ENCODE peak calls at places on chromosome 6, in four cellular contexts. T is mesendoderm, O is H9, M is H1. V is an unnamed sample.

GRCh38 chr6:69780585-69781178 is 16.1 kb downstream of the LMBRD1 start:
- DNase-seq in T (no peak), O (no peak), M (no peak), V (no peak)

GRCh38 chr6:25753079-25753478 is 1.5 kb upstream of the SLC17A4 start:
- DNase-seq in T (no peak), O (no peak), M (no peak), V (no peak)

GRCh38 chr6:11830105-11830504 is 51.5 kb upstream of the ADTRP start:
- DNase-seq in T (no peak), O (no peak), M (no peak), V (no peak)

GRCh38 chr6:150876598-150876997 is 11.1 kb downstream of the MTHFD1L start:
- DNase-seq in T (no peak), O (no peak), M (no peak), V (peak)

GRCh38 chr6:28544211-28544610 is 18.5 kb downstream of the GPX5 start:
- DNase-seq in T (peak), O (peak), M (no peak), V (no peak)

GRCh38 chr6:14818422-14818884 is 427.4 kb upstream of the JARID2 start:
- DNase-seq in T (no peak), O (no peak), M (no peak), V (no peak)

GRCh38 chr6:80363501-80363900 is 257.0 kb downstream of the BCKDHB start:
- DNase-seq in T (no peak), O (no peak), M (no peak), V (peak)

GRCh38 chr6:84089081-84089480 is 55.5 kb downstream of the MRAP2 start:
- DNase-seq in T (no peak), O (no peak), M (no peak), V (no peak)

GRCh38 chr6:30037182-30037788 is 23.8 kb upstream of the POLR1H start:
- DNase-seq in T (peak), O (no peak), M (no peak), V (peak)

GRCh38 chr6:56695702-56696101 is 53.0 kb upstream of the DST start:
- DNase-seq in T (no peak), O (no peak), M (no peak), V (peak)

GRCh38 chr6:166586424-166587156 is at the start of gene RAMACL:
- DNase-seq in T (peak), O (peak), M (no peak), V (no peak)

GRCh38 chr6:27812078-27812804 is 100.0 kb downstream of the OR2B2 start:
- DNase-seq in T (peak), O (no peak), M (no peak), V (no peak)

GRCh38 chr6:38799529-38800184 is 84.5 kb downstream of the DNAH8 start:
- DNase-seq in T (no peak), O (no peak), M (no peak), V (no peak)

GRCh38 chr6:4970739-4971395 is 33.0 kb downstream of the RPP40 start:
- DNase-seq in T (no peak), O (no peak), M (no peak), V (no peak)

GRCh38 chr6:52361347-52361944 is 505 bp upstream of the PAQR8 start:
- DNase-seq in T (peak), O (no peak), M (no peak), V (peak)

GRCh38 chr6:6659600-6660327 is 71.2 kb downstream of the LY86 start:
- DNase-seq in T (no peak), O (no peak), M (no peak), V (no peak)

GRCh38 chr6:7418238-7418905 is 28.8 kb downstream of the RIOK1 start:
- DNase-seq in T (no peak), O (no peak), M (no peak), V (peak)

GRCh38 chr6:113693866-113694265 is 163.3 kb upstream of the MARCKS start:
- DNase-seq in T (no peak), O (no peak), M (no peak), V (no peak)

GRCh38 chr6:3229566-3230274 is 2.3 kb upstream of the TUBB2B start:
- DNase-seq in T (peak), O (peak), M (no peak), V (no peak)

GRCh38 chr6:149086363-149086762 is 231.1 kb upstream of the TAB2 start:
- DNase-seq in T (no peak), O (no peak), M (no peak), V (no peak)

GRCh38 chr6:110951986-110952794 is 6.3 kb upstream of the GTF3C6 start:
- DNase-seq in T (peak), O (no peak), M (no peak), V (peak)

GRCh38 chr6:24568687-24569086 is 73.9 kb downstream of the ALDH5A1 start:
- DNase-seq in T (no peak), O (no peak), M (no peak), V (no peak)

GRCh38 chr6:37501632-37502466 is 2.2 kb upstream of the CCDC167 start:
- DNase-seq in T (no peak), O (no peak), M (no peak), V (no peak)

GRCh38 chr6:19279137-19279747 is 557.9 kb upstream of the ID4 start:
- DNase-seq in T (no peak), O (no peak), M (no peak), V (no peak)

GRCh38 chr6:170208651-170209353 is 82.1 kb downstream of the DLL1 start:
- DNase-seq in T (no peak), O (peak), M (no peak), V (no peak)

GRCh38 chr6:82740066-82740465 is 325.6 kb downstream of the UBE3D start:
- DNase-seq in T (no peak), O (no peak), M (no peak), V (no peak)

GRCh38 chr6:82741325-82741995 is 324.2 kb downstream of the UBE3D start:
- DNase-seq in T (no peak), O (no peak), M (no peak), V (no peak)

GRCh38 chr6:82739266-82739665 is 326.4 kb downstream of the UBE3D start:
- DNase-seq in T (no peak), O (no peak), M (no peak), V (no peak)

GRCh38 chr6:82737965-82738364 is 327.7 kb downstream of the UBE3D start:
- DNase-seq in T (no peak), O (no peak), M (no peak), V (no peak)

GRCh38 chr6:82738773-82739172 is 326.9 kb downstream of the UBE3D start:
- DNase-seq in T (peak), O (no peak), M (no peak), V (no peak)
- H4K5ac ChIP-seq in T (no peak), O (no peak), M (no peak), V (no peak)

GRCh38 chr6:44146685-44147084 is 11.9 kb upstream of the CAPN11 start:
- DNase-seq in T (no peak), O (no peak), M (no peak), V (no peak)
- H3K56ac ChIP-seq in T (no peak), O (no peak), M (no peak), V (no peak)

GRCh38 chr6:152986978-152987377 is 4.1 kb upstream of the FBXO5 start:
- DNase-seq in T (no peak), O (no peak), M (no peak), V (no peak)
- H4K5ac ChIP-seq in T (no peak), O (no peak), M (no peak), V (no peak)

GRCh38 chr6:44245391-44245911 is 1.4 kb upstream of the HSP90AB1 start:
- DNase-seq in T (no peak), O (no peak), M (no peak), V (no peak)

GRCh38 chr6:44245912-44246662 is 814 bp upstream of the HSP90AB1 start:
- DNase-seq in T (peak), O (peak), M (peak), V (peak)

GRCh38 chr6:44246663-44247337 is at the start of gene HSP90AB1:
- DNase-seq in T (peak), O (peak), M (peak), V (peak)

GRCh38 chr6:44247338-44248302 is 719 bp downstream of the HSP90AB1 start:
- DNase-seq in T (peak), O (no peak), M (no peak), V (peak)

GRCh38 chr6:44243345-44243744 is 3.6 kb upstream of the HSP90AB1 start:
- DNase-seq in T (no peak), O (no peak), M (no peak), V (no peak)
- H3K56ac ChIP-seq in T (no peak), O (no peak), M (no peak), V (no peak)

DNA sequence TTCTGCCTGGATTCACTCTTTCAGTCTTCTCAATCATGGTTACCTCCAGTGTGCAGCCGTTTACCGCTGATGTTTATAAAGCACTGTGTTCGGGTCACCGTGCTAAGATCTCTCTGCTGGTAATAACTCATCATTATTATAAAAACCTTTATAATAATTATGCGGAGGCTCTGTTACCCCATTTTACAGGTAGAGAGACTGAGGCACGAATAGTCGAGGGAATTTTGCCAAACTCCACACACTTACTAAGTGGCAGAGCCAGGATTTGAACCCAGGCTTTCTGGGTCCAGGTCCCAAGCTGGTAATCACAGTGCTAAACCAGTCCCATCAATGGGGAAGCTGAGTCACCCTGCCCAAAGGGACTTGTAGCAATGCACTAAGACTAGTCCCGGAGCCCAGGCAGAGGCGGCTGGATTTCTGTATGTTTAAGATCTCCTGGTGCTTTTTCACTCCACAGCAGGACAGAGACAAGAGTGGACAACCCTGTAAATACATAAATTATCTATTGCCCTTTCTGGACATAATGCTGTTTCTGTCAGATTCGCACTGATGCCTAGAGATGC is 48.1 kb downstream of the SYNJ2 start:
- DNase-seq in T (no peak), O (no peak), M (no peak), V (no peak)
- H4K5ac ChIP-seq in T (no peak), O (no peak), M (no peak), V (peak)

DNA sequence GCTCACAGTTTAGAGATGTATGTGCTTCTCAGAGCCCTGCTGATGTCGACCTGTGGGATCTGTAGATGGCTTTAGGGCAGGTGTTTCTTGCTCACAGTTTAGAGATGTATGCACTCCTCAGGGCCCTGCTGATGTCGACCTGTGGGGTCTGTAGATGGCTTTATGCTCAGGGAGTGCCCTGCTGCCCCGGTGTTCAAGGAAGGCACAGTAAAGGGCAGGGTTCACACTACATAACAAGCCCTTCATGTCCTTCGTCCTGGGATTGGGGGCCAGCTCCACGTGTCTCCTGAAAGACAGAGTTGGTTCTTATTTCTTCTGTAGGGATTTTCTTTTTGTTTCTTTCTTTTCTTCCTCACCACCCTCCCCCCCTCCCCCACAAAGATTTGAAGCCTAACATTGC is 91.1 kb downstream of the SMOC2 start:
- DNase-seq in T (no peak), O (no peak), M (no peak), V (no peak)
- H3K56ac ChIP-seq in T (no peak), O (no peak), M (no peak), V (no peak)

V was measured in IMR-90.